ENCODE peak calls at places on chromosomes 16 and 17, in nine cellular contexts. C is A549, X is prostate gland, W is uterus, D is IMR-90, S is body of pancreas, V is Peyer's patch, T is stomach, P is adrenal gland. E is an unnamed sample.

GRCh38 chr17:48016112-48016511 is 21.5 kb downstream of the COPZ2 start:
- DNase-seq in V (no peak), C (peak; percentile 28), X (no peak), D (peak; percentile 86), P (no peak), S (no peak), T (no peak), W (no peak), E (no peak)

GRCh38 chr16:1770328-1771071 is 843 bp downstream of the NME3 start:
- DNase-seq in W (peak; percentile 70), P (peak; percentile 87), X (peak; percentile 79), C (peak; percentile 51), S (peak; percentile 84), T (peak; percentile 76), V (peak; percentile 35), D (peak; percentile 47), E (no peak)

GRCh38 chr17:17398188-17398927 is 78.4 kb upstream of the MED9 start:
- DNase-seq in D (peak; percentile 34), P (no peak), X (no peak), S (peak; percentile 27), W (no peak), C (no peak), V (no peak), T (no peak), E (no peak)

GRCh38 chr17:33572615-33573014 is 279.5 kb upstream of the ASIC2 start:
- DNase-seq in S (no peak), T (no peak), D (no peak), X (no peak), V (no peak), W (no peak), P (no peak), C (peak; percentile 5), E (no peak)

GRCh38 chr16:30609002-30609927 is 924 bp downstream of the ZNF689 start:
- DNase-seq in P (peak; percentile 72), C (no peak), D (peak; percentile 23), W (peak; percentile 58), V (peak; percentile 34), T (peak; percentile 54), X (peak; percentile 35), S (peak; percentile 52), E (peak; percentile 72)

GRCh38 chr17:17052462-17053221 is 10.4 kb downstream of the MPRIP start:
- DNase-seq in X (no peak), V (no peak), D (no peak), P (peak; percentile 13), W (peak; percentile 13), T (peak; percentile 54), C (no peak), S (no peak), E (no peak)

GRCh38 chr17:61510991-61511390 is 58.8 kb downstream of the TBX4 start:
- DNase-seq in T (no peak), C (no peak), P (no peak), V (no peak), X (no peak), S (no peak), D (no peak), W (no peak), E (no peak)

GRCh38 chr17:19703776-19704371 is 12.5 kb downstream of the SLC47A2 start:
- DNase-seq in C (no peak), S (peak; percentile 25), P (peak; percentile 94), W (no peak), D (no peak), V (no peak), T (peak; percentile 51), X (no peak), E (no peak)

GRCh38 chr17:76540381-76541300 is 797 bp downstream of the PRCD start:
- DNase-seq in X (peak; percentile 90), W (peak; percentile 92), S (peak; percentile 94), C (peak; percentile 94), P (peak; percentile 96), D (peak; percentile 94), T (peak; percentile 92), V (peak; percentile 54), E (peak; percentile 69)
- TF ChIP-seq POLR2A in X (peak; percentile 52), W (peak; percentile 58), S (no peak), C (peak; percentile 84), P (peak; percentile 21), D (no peak), T (no peak), V (no peak), E (no peak)

DNA sequence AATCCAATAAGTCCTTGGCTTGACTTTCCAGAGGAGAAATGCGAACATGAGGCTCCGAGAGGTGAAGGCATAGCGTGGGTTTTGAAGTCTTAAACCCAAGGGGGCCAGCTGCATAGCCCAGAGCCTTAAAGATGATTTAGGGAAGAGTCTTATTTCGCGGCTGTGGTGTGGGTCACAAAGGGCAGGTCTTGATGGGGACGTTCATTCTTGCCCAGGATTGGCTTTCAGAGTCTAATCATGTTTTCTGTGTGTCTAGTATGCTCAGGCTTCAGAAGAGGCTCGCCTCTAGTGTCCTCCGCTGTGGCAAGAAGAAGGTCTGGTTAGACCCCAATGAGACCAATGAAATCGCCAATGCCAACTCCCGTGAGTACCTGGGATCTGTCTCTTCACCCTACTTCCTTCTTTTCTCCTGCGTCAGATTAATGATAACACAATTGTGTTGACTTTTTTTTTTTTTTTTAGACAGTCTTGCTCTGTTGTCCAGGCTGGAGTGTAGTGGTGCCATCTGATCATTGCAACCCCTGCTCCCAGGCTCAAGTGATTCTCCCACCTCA is 951 bp downstream of the RPL19 start:
- DNase-seq in V (no peak), C (no peak), X (no peak), W (no peak), P (no peak), D (no peak), T (no peak), S (no peak), E (peak; percentile 39)
- TF ChIP-seq POLR2A in V (no peak), C (no peak), X (no peak), W (no peak), P (no peak), D (no peak), T (no peak), S (no peak), E (no peak)

GRCh38 chr16:72013389-72013788 is 4.8 kb downstream of the DHODH start:
- DNase-seq in D (peak; percentile 5), S (no peak), C (no peak), P (no peak), W (peak; percentile 43), T (no peak), V (no peak), X (no peak), E (peak; percentile 62)

GRCh38 chr16:72009779-72010178 is 1.2 kb downstream of the DHODH start:
- DNase-seq in T (no peak), C (no peak), D (no peak), X (no peak), W (no peak), S (no peak), V (no peak), P (no peak), E (no peak)

GRCh38 chr16:72012607-72013006 is 4.1 kb downstream of the DHODH start:
- DNase-seq in W (no peak), C (no peak), S (no peak), T (no peak), P (no peak), V (no peak), X (no peak), D (no peak), E (peak; percentile 45)

GRCh38 chr16:72013888-72014538 is 5.5 kb downstream of the DHODH start:
- DNase-seq in X (no peak), V (no peak), T (no peak), W (peak; percentile 37), S (no peak), C (no peak), D (no peak), P (peak; percentile 31), E (peak; percentile 94)

DNA sequence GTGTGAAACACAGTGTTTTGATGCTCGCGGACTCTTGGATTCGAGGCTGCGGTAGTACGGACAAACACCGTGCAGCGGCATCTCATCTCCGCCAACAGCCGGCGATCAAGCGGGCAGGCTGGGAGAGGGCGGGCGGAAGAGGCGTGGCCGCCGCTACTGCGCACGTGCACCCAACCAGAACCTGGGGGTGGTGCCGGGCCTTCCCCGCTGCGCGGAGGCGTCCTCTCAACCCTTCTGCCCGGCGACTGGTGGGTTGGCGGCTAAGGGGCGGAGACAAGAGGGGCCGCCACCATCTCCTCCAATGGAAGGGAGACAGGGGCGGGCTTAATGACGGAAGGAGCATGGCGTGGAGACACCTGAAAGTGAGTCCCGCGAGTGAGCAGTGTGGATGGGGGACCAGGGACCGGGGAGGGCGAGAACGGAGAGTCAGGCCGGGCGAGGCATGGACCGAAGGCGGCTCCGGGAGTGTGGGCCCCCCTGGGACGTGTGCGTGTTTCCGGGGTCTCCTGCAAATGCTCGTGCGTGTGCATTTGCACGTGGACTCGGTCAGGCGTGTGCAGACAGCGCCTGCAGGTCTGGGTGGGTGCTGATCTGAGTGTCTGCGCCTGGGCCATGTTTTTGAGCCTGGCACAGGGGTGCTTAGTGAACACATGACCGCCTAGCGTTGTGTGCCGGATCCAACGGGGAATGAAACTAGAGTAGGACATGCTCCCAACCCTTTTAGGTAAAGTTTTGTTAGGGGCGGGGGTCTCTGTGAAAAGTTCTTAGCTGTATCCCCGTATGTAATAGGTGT is at the start of gene DHODH:
- DNase-seq in X (peak; percentile 96), C (peak; percentile 98), S (peak; percentile 99), V (peak; percentile 96), T (peak; percentile 98), P (peak; percentile 99), D (peak; percentile 96), W (peak; percentile 97), E (peak; percentile 98)
- TF ChIP-seq POLR2A in X (peak; percentile 51), C (peak; percentile 80), S (peak; percentile 16), V (no peak), T (no peak), P (peak; percentile 65), D (no peak), W (peak; percentile 18), E (peak; percentile 89)

GRCh38 chr17:81399481-81400153 is 4.4 kb downstream of the BAHCC1 start:
- DNase-seq in W (no peak), T (no peak), S (peak; percentile 42), P (no peak), C (peak; percentile 52), V (no peak), X (no peak), D (no peak), E (no peak)

GRCh38 chr17:81398855-81399451 is 3.7 kb downstream of the BAHCC1 start:
- DNase-seq in X (no peak), C (peak; percentile 60), D (no peak), P (no peak), S (no peak), W (no peak), T (no peak), V (no peak), E (no peak)

GRCh38 chr17:81400939-81401726 is 5.9 kb downstream of the BAHCC1 start:
- DNase-seq in P (no peak), V (no peak), S (no peak), X (no peak), C (no peak), T (no peak), D (no peak), W (no peak), E (no peak)

GRCh38 chr17:81401727-81402529 is 6.7 kb downstream of the BAHCC1 start:
- DNase-seq in X (no peak), S (peak; percentile 40), W (no peak), V (no peak), P (no peak), C (peak; percentile 81), D (no peak), T (no peak), E (no peak)

DNA sequence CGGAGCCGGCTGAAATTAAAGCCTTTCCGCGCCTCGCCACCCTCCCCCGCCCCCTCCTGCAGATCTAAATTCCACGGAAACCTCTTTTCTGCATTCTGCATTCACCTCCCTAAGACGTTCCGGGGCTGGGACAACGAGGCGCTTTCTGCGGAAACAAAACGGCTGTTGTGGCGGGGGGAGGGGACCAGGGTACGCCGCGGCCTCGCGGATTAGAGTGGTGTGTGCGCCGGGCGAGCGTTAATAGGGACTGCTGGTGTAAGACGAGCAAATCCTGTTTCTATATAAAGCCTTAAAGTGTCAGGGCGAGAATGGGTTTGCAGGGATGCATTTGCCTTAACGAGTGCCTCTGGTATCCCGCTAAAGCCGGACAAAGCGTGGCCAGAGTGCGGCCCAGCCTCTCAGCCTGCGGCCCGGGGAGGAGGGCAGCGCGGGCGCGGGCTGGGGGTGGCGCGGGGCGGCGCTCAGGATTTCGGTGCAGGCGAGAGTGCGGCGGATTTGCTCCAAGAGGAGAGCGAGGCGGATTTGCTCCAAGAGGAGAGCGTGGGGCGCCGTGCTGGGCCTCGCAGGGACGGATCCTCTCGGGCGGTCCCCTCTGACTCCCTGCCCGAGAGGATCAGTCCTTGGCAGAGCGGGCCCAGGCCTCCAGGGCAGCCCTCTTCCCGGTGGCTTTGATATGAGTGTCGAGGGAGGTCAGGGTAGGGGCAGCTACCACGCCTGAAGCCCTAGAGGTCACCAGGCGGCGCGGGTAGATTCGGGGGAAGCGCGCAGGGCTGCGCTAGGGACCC is 5.1 kb downstream of the BAHCC1 start:
- DNase-seq in S (peak; percentile 67), X (no peak), V (no peak), C (peak; percentile 68), D (peak; percentile 60), P (no peak), T (peak; percentile 56), W (no peak), E (no peak)
- TF ChIP-seq POLR2A in S (no peak), X (no peak), V (no peak), C (no peak), D (no peak), P (peak; percentile 12), T (no peak), W (no peak), E (no peak)

E was measured in erythroblast.